ENCODE peak calls at places on chromosomes 2 and 18, in six cellular contexts. Z is GM12891, E is RKO, I is astrocyte, W is GM12892, M is epithelial cell of proximal tubule. S is an unnamed sample.

GRCh38 chr18:78965917-78966878 is 13.4 kb upstream of the SALL3 start:
- DNase-seq in Z (no peak), E (no peak), I (no peak), W (no peak), M (no peak), S (no peak)

GRCh38 chr18:79428287-79428686 is 32.6 kb downstream of the NFATC1 start:
- DNase-seq in Z (no peak), E (no peak), I (no peak), W (no peak), M (no peak), S (no peak)

GRCh38 chr2:112229365-112229764 is 25.5 kb downstream of the ZC3H8 start:
- DNase-seq in Z (no peak), E (no peak), I (no peak), W (no peak), M (no peak), S (peak; percentile 57)

GRCh38 chr18:9587924-9588323 is 26.4 kb downstream of the PPP4R1 start:
- DNase-seq in Z (no peak), E (no peak), I (no peak), W (no peak), M (no peak), S (no peak)

GRCh38 chr18:60549338-60549960 is 176.9 kb upstream of the MC4R start:
- DNase-seq in Z (no peak), E (peak; percentile 86), I (peak; percentile 63), W (no peak), M (peak; percentile 52), S (peak; percentile 28)

GRCh38 chr2:161077367-161078210 is 82.6 kb upstream of the TANK start:
- DNase-seq in Z (no peak), E (peak; percentile 13), I (peak; percentile 50), W (no peak), M (no peak), S (peak; percentile 15)

GRCh38 chr2:241031436-241032165 is 33.2 kb downstream of the SNED1 start:
- DNase-seq in Z (no peak), E (no peak), I (no peak), W (no peak), M (no peak), S (no peak)

GRCh38 chr2:113275556-113276215 is 3.0 kb downstream of the PAX8 start:
- DNase-seq in Z (no peak), E (no peak), I (no peak), W (no peak), M (no peak), S (no peak)

GRCh38 chr2:46470114-46470628 is 9.2 kb upstream of the TMEM247 start:
- DNase-seq in Z (no peak), E (no peak), I (no peak), W (no peak), M (no peak), S (no peak)

GRCh38 chr2:28390857-28391563 is 1.6 kb upstream of the FOSL2 start:
- DNase-seq in Z (no peak), E (peak; percentile 67), I (no peak), W (no peak), M (no peak), S (no peak)

GRCh38 chr2:33212151-33212550 is 264.3 kb upstream of the RASGRP3 start:
- DNase-seq in Z (no peak), E (no peak), I (peak; percentile 95), W (no peak), M (no peak), S (no peak)

GRCh38 chr2:172710584-172711024 is 25.0 kb upstream of the RAPGEF4 start:
- DNase-seq in Z (peak; percentile 24), E (peak; percentile 62), I (peak; percentile 88), W (no peak), M (no peak), S (peak; percentile 22)

GRCh38 chr2:229087843-229088520 is 183.1 kb downstream of the PID1 start:
- DNase-seq in Z (no peak), E (no peak), I (peak; percentile 15), W (no peak), M (no peak), S (no peak)

S was measured in adrenal gland.